ENCODE peak calls at places on chromosome 13, in nine cellular contexts. A is heart right ventricle, Q is AG10803, N is body of pancreas, X is HFF-Myc, G is NB4, J is cardiac muscle cell, H is PC-9, D is cardiac fibroblast. T is an unnamed sample.

GRCh38 chr13:33207616-33207964 is 78.0 kb downstream of the STARD13 start:
- DNase-seq in A (no peak), Q (peak), N (peak), X (peak), G (no peak), J (peak), H (no peak), D (peak), T (no peak)

GRCh38 chr13:74868044-74868443 is 613.9 kb downstream of the TBC1D4 start:
- DNase-seq in A (no peak), Q (peak), N (no peak), X (no peak), G (no peak), J (no peak), H (no peak), D (no peak), T (no peak)

GRCh38 chr13:90238433-90238832 is 1109.1 kb upstream of the MIR17HG start:
- DNase-seq in A (no peak), Q (no peak), N (no peak), X (no peak), G (peak), J (peak), H (no peak), D (peak), T (no peak)

GRCh38 chr13:57933606-57934005 is 302.1 kb downstream of the PCDH17 start:
- DNase-seq in A (no peak), Q (no peak), N (no peak), X (no peak), G (no peak), J (no peak), H (no peak), D (no peak), T (no peak)

GRCh38 chr13:50280538-50280937 is 265.3 kb downstream of the KCNRG start:
- DNase-seq in A (no peak), Q (no peak), N (no peak), X (no peak), G (no peak), J (no peak), H (no peak), D (no peak), T (no peak)

GRCh38 chr13:48862572-48862971 is 113.1 kb upstream of the FNDC3A start:
- DNase-seq in A (no peak), Q (no peak), N (no peak), X (no peak), G (peak), J (no peak), H (no peak), D (no peak), T (no peak)

GRCh38 chr13:92842145-92842544 is 384.5 kb upstream of the GPC6 start:
- DNase-seq in A (no peak), Q (peak), N (no peak), X (peak), G (no peak), J (peak), H (no peak), D (peak), T (peak)

GRCh38 chr13:20497376-20497775 is 28.3 kb downstream of the CRYL1 start:
- DNase-seq in A (no peak), Q (no peak), N (no peak), X (no peak), G (no peak), J (no peak), H (no peak), D (no peak), T (no peak)

GRCh38 chr13:27958928-27959539 is 10.1 kb downstream of the CDX2 start:
- DNase-seq in A (no peak), Q (no peak), N (no peak), X (no peak), G (peak), J (no peak), H (no peak), D (no peak), T (no peak)

GRCh38 chr13:35765941-35766340 is 289.5 kb upstream of the MAB21L1 start:
- DNase-seq in A (no peak), Q (no peak), N (no peak), X (no peak), G (no peak), J (no peak), H (no peak), D (no peak), T (no peak)

GRCh38 chr13:76991432-76991795 is 467 bp upstream of the CLN5 start:
- DNase-seq in A (peak), Q (no peak), N (peak), X (no peak), G (peak), J (no peak), H (no peak), D (no peak), T (no peak)

GRCh38 chr13:27794921-27795717 is 2.8 kb downstream of the GSX1 start:
- DNase-seq in A (no peak), Q (no peak), N (no peak), X (no peak), G (no peak), J (no peak), H (no peak), D (no peak), T (no peak)

GRCh38 chr13:99086869-99087129 is 108.9 kb upstream of the DOCK9 start:
- DNase-seq in A (no peak), Q (no peak), N (peak), X (no peak), G (no peak), J (no peak), H (no peak), D (no peak), T (no peak)

GRCh38 chr13:20924758-20925394 is 22.3 kb upstream of the XPO4 start:
- DNase-seq in A (peak), Q (peak), N (peak), X (peak), G (peak), J (peak), H (peak), D (peak), T (no peak)

GRCh38 chr13:90867336-90867683 is 480.2 kb upstream of the MIR17HG start:
- DNase-seq in A (peak), Q (peak), N (peak), X (peak), G (peak), J (peak), H (peak), D (peak), T (peak)

GRCh38 chr13:23599083-23599925 is 29.1 kb downstream of the TNFRSF19 start:
- DNase-seq in A (no peak), Q (no peak), N (no peak), X (no peak), G (no peak), J (no peak), H (peak), D (no peak), T (no peak)

GRCh38 chr13:79481685-79482052 is 714 bp downstream of the NDFIP2 start:
- DNase-seq in A (no peak), Q (no peak), N (peak), X (no peak), G (peak), J (no peak), H (peak), D (no peak), T (no peak)

GRCh38 chr13:80399340-80400163 is 58.6 kb upstream of the SPRY2 start:
- DNase-seq in A (no peak), Q (peak), N (peak), X (peak), G (peak), J (no peak), H (peak), D (no peak), T (no peak)

GRCh38 chr13:37954191-37954590 is 84.6 kb upstream of the TRPC4 start:
- DNase-seq in A (no peak), Q (no peak), N (no peak), X (no peak), G (no peak), J (no peak), H (peak), D (no peak), T (no peak)

GRCh38 chr13:99992376-99992775 is 10.8 kb downstream of the ZIC2 start:
- DNase-seq in A (no peak), Q (no peak), N (no peak), X (no peak), G (peak), J (no peak), H (no peak), D (no peak), T (no peak)

GRCh38 chr13:34413538-34414210 is 528.4 kb upstream of the NBEA start:
- DNase-seq in A (no peak), Q (peak), N (no peak), X (no peak), G (peak), J (no peak), H (no peak), D (no peak), T (no peak)

GRCh38 chr13:104750377-104750776 is 1684.2 kb upstream of the SLC10A2 start:
- DNase-seq in A (no peak), Q (no peak), N (peak), X (no peak), G (no peak), J (no peak), H (no peak), D (no peak), T (no peak)

GRCh38 chr13:101149735-101150380 is 266.4 kb downstream of the NALCN start:
- DNase-seq in A (no peak), Q (peak), N (no peak), X (no peak), G (peak), J (peak), H (no peak), D (peak), T (no peak)

GRCh38 chr13:60379837-60380236 is 17.2 kb upstream of the TDRD3 start:
- DNase-seq in A (no peak), Q (no peak), N (no peak), X (no peak), G (no peak), J (no peak), H (no peak), D (no peak), T (no peak)

GRCh38 chr13:26721251-26721939 is 39.2 kb downstream of the GPR12 start:
- DNase-seq in A (no peak), Q (no peak), N (no peak), X (no peak), G (peak), J (no peak), H (no peak), D (no peak), T (no peak)

GRCh38 chr13:95411641-95412040 is 110.4 kb upstream of the ABCC4 start:
- DNase-seq in A (no peak), Q (peak), N (peak), X (no peak), G (no peak), J (peak), H (peak), D (peak), T (no peak)

GRCh38 chr13:77374786-77375185 is 47.9 kb upstream of the MYCBP2 start:
- DNase-seq in A (no peak), Q (no peak), N (no peak), X (no peak), G (peak), J (no peak), H (no peak), D (no peak), T (no peak)

GRCh38 chr13:51697855-51698254 is 106.1 kb downstream of the DHRS12 start:
- DNase-seq in A (no peak), Q (no peak), N (no peak), X (no peak), G (no peak), J (no peak), H (no peak), D (peak), T (peak)

GRCh38 chr13:29849071-29849541 is 1.3 kb downstream of the UBL3 start:
- DNase-seq in A (no peak), Q (peak), N (no peak), X (no peak), G (peak), J (peak), H (no peak), D (peak), T (no peak)

GRCh38 chr13:38216181-38216580 is 133.5 kb upstream of the UFM1 start:
- DNase-seq in A (no peak), Q (no peak), N (no peak), X (no peak), G (no peak), J (no peak), H (no peak), D (no peak), T (no peak)

GRCh38 chr13:69946443-69946955 is 161.1 kb upstream of the ATXN8OS start:
- DNase-seq in A (no peak), Q (no peak), N (no peak), X (no peak), G (no peak), J (no peak), H (no peak), D (no peak), T (no peak)

GRCh38 chr13:97319088-97319487 is 97.0 kb downstream of the MBNL2 start:
- DNase-seq in A (peak), Q (no peak), N (no peak), X (no peak), G (no peak), J (peak), H (no peak), D (peak), T (no peak)

GRCh38 chr13:67829641-67830040 is 599.5 kb upstream of the PCDH9 start:
- DNase-seq in A (no peak), Q (no peak), N (no peak), X (no peak), G (no peak), J (no peak), H (no peak), D (no peak), T (peak)

GRCh38 chr13:108212901-108213300 is 2.4 kb downstream of the LIG4 start:
- DNase-seq in A (no peak), Q (no peak), N (no peak), X (no peak), G (no peak), J (no peak), H (no peak), D (no peak), T (no peak)

GRCh38 chr13:108218044-108218974 is at the start of gene ABHD13:
- DNase-seq in A (peak), Q (peak), N (peak), X (peak), G (peak), J (peak), H (peak), D (peak), T (peak)

GRCh38 chr13:108215428-108215827 is at the start of gene LIG4:
- DNase-seq in A (peak), Q (peak), N (peak), X (peak), G (peak), J (peak), H (peak), D (peak), T (peak)

GRCh38 chr13:108214511-108215383 is 589 bp downstream of the LIG4 start:
- DNase-seq in A (peak), Q (no peak), N (peak), X (no peak), G (no peak), J (no peak), H (no peak), D (peak), T (no peak)

GRCh38 chr13:108213946-108214345 is 1.4 kb downstream of the LIG4 start:
- DNase-seq in A (no peak), Q (no peak), N (no peak), X (no peak), G (no peak), J (no peak), H (no peak), D (no peak), T (no peak)
- H3K4me3 ChIP-seq in A (no peak), Q (peak), N (no peak), X (peak), G (no peak), J (peak), H (no peak), D (peak), T (peak)

DNA sequence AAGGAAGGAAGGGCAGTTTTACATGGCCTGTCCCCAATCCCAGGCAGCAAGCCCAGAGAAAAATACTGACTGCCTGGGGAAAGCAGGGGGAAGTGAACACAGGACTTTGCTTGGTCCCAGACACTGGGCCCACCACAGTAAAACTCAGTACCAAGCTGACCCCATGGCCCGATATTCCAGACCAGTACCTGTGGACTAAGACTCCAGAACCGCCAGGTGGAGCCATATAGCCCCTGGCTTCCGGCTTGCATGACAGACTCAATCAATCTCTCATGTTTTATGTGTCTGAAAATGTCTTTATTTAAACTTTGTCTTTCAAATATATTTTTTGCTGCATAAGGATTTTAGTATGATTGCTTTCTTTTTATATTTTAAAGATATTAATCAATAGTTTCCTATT is 767.9 kb upstream of the SLITRK6 start:
- DNase-seq in A (no peak), Q (no peak), N (peak), X (no peak), G (no peak), J (no peak), H (no peak), D (no peak), T (no peak)
- TF ChIP-seq CTCF in A (no peak), Q (peak), N (peak), X (peak), G (no peak), J (peak), H (peak), D (no peak), T (no peak)

GRCh38 chr13:41915096-41915495 is 45.8 kb downstream of the VWA8 start:
- DNase-seq in A (no peak), Q (no peak), N (no peak), X (no peak), G (no peak), J (no peak), H (no peak), D (no peak), T (no peak)

GRCh38 chr13:41916173-41916954 is 44.5 kb downstream of the VWA8 start:
- DNase-seq in A (no peak), Q (peak), N (no peak), X (peak), G (peak), J (peak), H (no peak), D (peak), T (peak)

GRCh38 chr13:41917641-41918040 is 43.3 kb downstream of the VWA8 start:
- DNase-seq in A (no peak), Q (peak), N (no peak), X (no peak), G (peak), J (peak), H (no peak), D (peak), T (no peak)

GRCh38 chr13:41919031-41919740 is 41.7 kb downstream of the VWA8 start:
- DNase-seq in A (no peak), Q (no peak), N (no peak), X (no peak), G (no peak), J (no peak), H (no peak), D (no peak), T (no peak)

GRCh38 chr13:41919741-41920487 is 41.0 kb downstream of the VWA8 start:
- DNase-seq in A (no peak), Q (no peak), N (no peak), X (no peak), G (no peak), J (no peak), H (no peak), D (no peak), T (no peak)
- H3K4me3 ChIP-seq in A (no peak), Q (no peak), N (no peak), X (no peak), G (no peak), J (no peak), H (no peak), D (no peak), T (no peak)

GRCh38 chr13:106755542-106755941 is 187.6 kb upstream of the ARGLU1 start:
- DNase-seq in A (no peak), Q (no peak), N (no peak), X (no peak), G (no peak), J (no peak), H (no peak), D (no peak), T (no peak)
- TF ChIP-seq CTCF in A (no peak), Q (no peak), N (no peak), X (no peak), G (no peak), J (no peak), H (no peak), D (no peak), T (no peak)

DNA sequence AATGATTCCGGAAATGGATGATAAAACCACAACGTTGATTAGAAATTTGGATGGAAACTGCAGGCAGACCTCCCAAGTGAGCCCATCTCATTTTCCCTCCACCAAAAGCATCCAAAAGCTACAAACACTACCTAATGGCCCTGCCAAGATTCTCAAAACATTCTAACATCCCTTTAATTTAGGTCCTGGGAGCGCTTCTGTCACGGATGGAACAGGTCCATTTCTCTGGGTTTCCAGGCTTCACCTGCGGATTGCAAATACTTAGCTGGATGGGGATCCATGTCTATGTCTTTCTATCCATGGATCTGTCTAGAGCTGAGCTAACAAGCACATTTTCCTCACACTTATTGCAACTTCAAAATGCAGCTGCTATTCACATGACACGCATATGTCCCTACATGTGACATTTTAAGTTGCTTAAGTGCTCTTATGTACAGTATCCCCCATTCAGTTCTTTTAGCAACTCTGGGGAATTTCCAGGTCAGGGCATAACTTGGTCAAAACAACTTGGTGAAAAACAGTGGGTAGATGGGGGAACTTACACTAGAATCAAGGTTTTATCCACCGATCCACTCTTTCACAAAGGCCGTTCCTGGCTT is 73.2 kb downstream of the COL4A1 start:
- DNase-seq in A (no peak), Q (peak), N (no peak), X (no peak), G (no peak), J (no peak), H (no peak), D (peak), T (no peak)
- H3K4me3 ChIP-seq in A (no peak), Q (peak), N (no peak), X (peak), G (no peak), J (no peak), H (no peak), D (peak), T (no peak)

GRCh38 chr13:44978328-44978727 is 10.9 kb downstream of the NUFIP1 start:
- DNase-seq in A (no peak), Q (no peak), N (no peak), X (no peak), G (no peak), J (no peak), H (no peak), D (no peak), T (no peak)
- TF ChIP-seq CTCF in A (no peak), Q (no peak), N (no peak), X (no peak), G (no peak), J (peak), H (peak), D (peak), T (peak)

GRCh38 chr13:40388617-40389016 is 277.8 kb downstream of the FOXO1 start:
- DNase-seq in A (no peak), Q (peak), N (peak), X (peak), G (peak), J (no peak), H (no peak), D (peak), T (no peak)
- H3K4me3 ChIP-seq in A (no peak), Q (no peak), N (no peak), X (no peak), G (peak), J (no peak), H (no peak), D (no peak), T (no peak)

GRCh38 chr13:25406377-25406776 is 34.6 kb downstream of the ATP8A2 start:
- DNase-seq in A (no peak), Q (no peak), N (no peak), X (no peak), G (peak), J (no peak), H (no peak), D (no peak), T (no peak)
- TF ChIP-seq CTCF in A (no peak), Q (peak), N (no peak), X (no peak), G (peak), J (no peak), H (no peak), D (no peak), T (peak)